ENCODE peak calls at places on chromosomes 6 and 20, in seven cellular contexts. U, L, X, T, Z, A and W are unnamed samples.
A peak's percentile ranks its signal among the peaks of the same experiment; 100 is the strongest.

GRCh38 chr20:44979090-44979621 is 12.8 kb downstream of the STK4 start:
- DNase-seq in U (peak; percentile 81), L (peak; percentile 85), X (peak; percentile 58), T (peak; percentile 48), Z (no peak), A (peak; percentile 80), W (peak; percentile 67)

GRCh38 chr20:57092112-57092899 is 174.1 kb downstream of the BMP7 start:
- DNase-seq in U (peak; percentile 58), L (peak; percentile 70), X (peak; percentile 69), T (no peak), Z (peak; percentile 22), A (peak; percentile 83), W (peak; percentile 69)

GRCh38 chr6:152246554-152247337 is 390.4 kb downstream of the SYNE1 start:
- DNase-seq in U (peak; percentile 43), L (no peak), X (no peak), T (no peak), Z (no peak), A (no peak), W (no peak)

GRCh38 chr6:64890609-64891008 is 816.4 kb downstream of the EYS start:
- DNase-seq in U (peak; percentile 86), L (no peak), X (no peak), T (no peak), Z (no peak), A (no peak), W (no peak)

GRCh38 chr20:32507998-32508774 is 76.9 kb downstream of the NOL4L start:
- DNase-seq in U (no peak), L (no peak), X (no peak), T (no peak), Z (no peak), A (no peak), W (no peak)

GRCh38 chr6:14983599-14984296 is 262.1 kb upstream of the JARID2 start:
- DNase-seq in U (peak; percentile 10), L (no peak), X (no peak), T (no peak), Z (no peak), A (no peak), W (no peak)

GRCh38 chr6:122798099-122798641 is 9.1 kb downstream of the SMPDL3A start:
- DNase-seq in U (peak; percentile 81), L (peak; percentile 14), X (no peak), T (no peak), Z (no peak), A (peak; percentile 83), W (no peak)

GRCh38 chr6:109165392-109165964 is 70.2 kb downstream of the CEP57L1 start:
- DNase-seq in U (peak; percentile 93), L (no peak), X (no peak), T (no peak), Z (no peak), A (peak; percentile 36), W (no peak)

GRCh38 chr6:87029711-87030314 is 65.1 kb downstream of the CGA start:
- DNase-seq in U (peak; percentile 85), L (peak; percentile 52), X (no peak), T (no peak), Z (no peak), A (peak; percentile 68), W (no peak)

GRCh38 chr20:47118641-47119040 is 224.0 kb downstream of the EYA2 start:
- DNase-seq in U (no peak), L (no peak), X (no peak), T (no peak), Z (no peak), A (no peak), W (no peak)

GRCh38 chr6:15213838-15214398 is 32.0 kb upstream of the JARID2 start:
- DNase-seq in U (no peak), L (no peak), X (no peak), T (no peak), Z (no peak), A (no peak), W (no peak)

GRCh38 chr6:111605100-111605748 is 454 bp downstream of the TRAF3IP2 start:
- DNase-seq in U (peak; percentile 92), L (peak; percentile 59), X (peak; percentile 30), T (no peak), Z (no peak), A (no peak), W (peak; percentile 49)

GRCh38 chr6:25697537-25698340 is 45.7 kb downstream of the SCGN start:
- DNase-seq in U (no peak), L (no peak), X (no peak), T (no peak), Z (no peak), A (no peak), W (no peak)

GRCh38 chr6:26351544-26351953 is 13.4 kb upstream of the BTN3A2 start:
- DNase-seq in U (peak; percentile 93), L (no peak), X (no peak), T (no peak), Z (no peak), A (no peak), W (no peak)

GRCh38 chr20:32971703-32972161 is 32.5 kb downstream of the SUN5 start:
- DNase-seq in U (peak; percentile 19), L (peak; percentile 47), X (peak; percentile 29), T (no peak), Z (no peak), A (no peak), W (peak; percentile 80)

GRCh38 chr20:49711331-49711987 is 2.2 kb downstream of the B4GALT5 start:
- DNase-seq in U (no peak), L (no peak), X (no peak), T (no peak), Z (no peak), A (no peak), W (no peak)

GRCh38 chr20:38130687-38131587 is 34.1 kb downstream of the TGM2 start:
- DNase-seq in U (no peak), L (no peak), X (no peak), T (no peak), Z (no peak), A (no peak), W (no peak)

GRCh38 chr20:6051505-6051904 is 2.4 kb downstream of the LRRN4 start:
- DNase-seq in U (peak; percentile 59), L (no peak), X (no peak), T (no peak), Z (no peak), A (no peak), W (no peak)

GRCh38 chr20:57289401-57290177 is 23.1 kb upstream of the BMP7 start:
- DNase-seq in U (no peak), L (no peak), X (no peak), T (no peak), Z (no peak), A (no peak), W (no peak)

GRCh38 chr20:63413323-63413722 is 52.2 kb upstream of the CHRNA4 start:
- DNase-seq in U (no peak), L (no peak), X (no peak), T (no peak), Z (no peak), A (no peak), W (no peak)

GRCh38 chr20:57999465-58000111 is 228.9 kb downstream of the ANKRD60 start:
- DNase-seq in U (no peak), L (no peak), X (no peak), T (no peak), Z (no peak), A (peak; percentile 81), W (peak; percentile 24)

GRCh38 chr20:11195899-11196558 is 522.2 kb upstream of the JAG1 start:
- DNase-seq in U (peak; percentile 67), L (no peak), X (no peak), T (no peak), Z (no peak), A (no peak), W (no peak)

GRCh38 chr6:139708342-139709199 is 334.1 kb upstream of the CITED2 start:
- DNase-seq in U (peak; percentile 91), L (no peak), X (no peak), T (no peak), Z (no peak), A (peak; percentile 24), W (no peak)

GRCh38 chr20:24721891-24722530 is 227.1 kb upstream of the CST7 start:
- DNase-seq in U (no peak), L (no peak), X (no peak), T (no peak), Z (no peak), A (no peak), W (no peak)

GRCh38 chr6:116530436-116530835 is 15.0 kb downstream of the TRAPPC3L start:
- DNase-seq in U (no peak), L (no peak), X (no peak), T (no peak), Z (no peak), A (no peak), W (no peak)

GRCh38 chr6:140124498-140124897 is 750.0 kb upstream of the CITED2 start:
- DNase-seq in U (no peak), L (no peak), X (no peak), T (no peak), Z (no peak), A (peak; percentile 55), W (no peak)

GRCh38 chr6:127904160-127904559 is 3.3 kb upstream of the THEMIS start:
- DNase-seq in U (peak; percentile 7), L (no peak), X (no peak), T (no peak), Z (no peak), A (no peak), W (no peak)

GRCh38 chr20:59810376-59811187 is 122.9 kb downstream of the SYCP2 start:
- DNase-seq in U (no peak), L (no peak), X (no peak), T (no peak), Z (no peak), A (no peak), W (no peak)